ENCODE peak calls at places on chromosomes 12 and 14, in ten cellular contexts. A is lower lobe of right lung; G is cardiac fibroblast; Y is H1; B is CD4-positive, alpha-beta T cell; S is cardiac muscle cell; W is AG04450; E is WTC11; C is fibroblast of pulmonary artery; V is breast epithelium. D is an unnamed sample.
A peak's percentile ranks its signal among the peaks of the same experiment; 100 is the strongest.

GRCh38 chr12:110957652-110958051 is 37.3 kb upstream of the MYL2 start:
- DNase-seq in A (no peak), G (no peak), Y (no peak), B (no peak), S (no peak), W (no peak), E (no peak), C (no peak), V (no peak), D (no peak)

GRCh38 chr12:6821271-6821673 is 349 bp upstream of the GPR162 start:
- DNase-seq in A (peak; percentile 72), G (peak; percentile 87), Y (peak; percentile 72), B (peak; percentile 19), S (peak; percentile 86), W (peak; percentile 53), E (peak; percentile 66), C (peak; percentile 85), V (no peak), D (peak; percentile 39)

GRCh38 chr12:77042834-77043233 is 22.5 kb downstream of the E2F7 start:
- DNase-seq in A (no peak), G (no peak), Y (no peak), B (no peak), S (no peak), W (no peak), E (no peak), C (no peak), V (no peak), D (no peak)

GRCh38 chr12:42589465-42590323 is at the start of gene PRICKLE1:
- DNase-seq in A (peak; percentile 54), G (peak; percentile 67), Y (peak; percentile 70), B (no peak), S (peak; percentile 74), W (no peak), E (peak; percentile 50), C (peak; percentile 58), V (no peak), D (no peak)

GRCh38 chr12:7319934-7320333 is 16.1 kb downstream of the ACSM4 start:
- DNase-seq in A (no peak), G (no peak), Y (no peak), B (no peak), S (no peak), W (no peak), E (no peak), C (no peak), V (no peak), D (no peak)

GRCh38 chr12:96719671-96720362 is 187.2 kb upstream of the NEDD1 start:
- DNase-seq in A (no peak), G (peak; percentile 26), Y (no peak), B (no peak), S (no peak), W (no peak), E (no peak), C (peak; percentile 23), V (no peak), D (no peak)

GRCh38 chr12:30926243-30927209 is at the start of gene TSPAN11:
- DNase-seq in A (no peak), G (peak; percentile 41), Y (peak; percentile 79), B (no peak), S (peak; percentile 76), W (no peak), E (peak; percentile 79), C (peak; percentile 21), V (no peak), D (no peak)

GRCh38 chr12:111720457-111720856 is 34.6 kb downstream of the ACAD10 start:
- DNase-seq in A (no peak), G (no peak), Y (no peak), B (no peak), S (no peak), W (no peak), E (no peak), C (no peak), V (no peak), D (no peak)

GRCh38 chr12:65277994-65278575 is 398 bp upstream of the MSRB3 start:
- DNase-seq in A (no peak), G (peak; percentile 7), Y (no peak), B (no peak), S (peak; percentile 32), W (no peak), E (no peak), C (no peak), V (no peak), D (no peak)

GRCh38 chr12:65279387-65280112 is 1.1 kb downstream of the MSRB3 start:
- DNase-seq in A (no peak), G (no peak), Y (no peak), B (no peak), S (no peak), W (no peak), E (no peak), C (peak; percentile 23), V (no peak), D (no peak)

GRCh38 chr12:65280306-65280705 is 1.8 kb downstream of the MSRB3 start:
- DNase-seq in A (no peak), G (peak; percentile 39), Y (no peak), B (no peak), S (no peak), W (no peak), E (no peak), C (peak; percentile 55), V (no peak), D (no peak)

GRCh38 chr12:65276923-65277322 is 1.6 kb upstream of the MSRB3 start:
- DNase-seq in A (no peak), G (no peak), Y (no peak), B (no peak), S (no peak), W (no peak), E (no peak), C (no peak), V (no peak), D (no peak)

DNA sequence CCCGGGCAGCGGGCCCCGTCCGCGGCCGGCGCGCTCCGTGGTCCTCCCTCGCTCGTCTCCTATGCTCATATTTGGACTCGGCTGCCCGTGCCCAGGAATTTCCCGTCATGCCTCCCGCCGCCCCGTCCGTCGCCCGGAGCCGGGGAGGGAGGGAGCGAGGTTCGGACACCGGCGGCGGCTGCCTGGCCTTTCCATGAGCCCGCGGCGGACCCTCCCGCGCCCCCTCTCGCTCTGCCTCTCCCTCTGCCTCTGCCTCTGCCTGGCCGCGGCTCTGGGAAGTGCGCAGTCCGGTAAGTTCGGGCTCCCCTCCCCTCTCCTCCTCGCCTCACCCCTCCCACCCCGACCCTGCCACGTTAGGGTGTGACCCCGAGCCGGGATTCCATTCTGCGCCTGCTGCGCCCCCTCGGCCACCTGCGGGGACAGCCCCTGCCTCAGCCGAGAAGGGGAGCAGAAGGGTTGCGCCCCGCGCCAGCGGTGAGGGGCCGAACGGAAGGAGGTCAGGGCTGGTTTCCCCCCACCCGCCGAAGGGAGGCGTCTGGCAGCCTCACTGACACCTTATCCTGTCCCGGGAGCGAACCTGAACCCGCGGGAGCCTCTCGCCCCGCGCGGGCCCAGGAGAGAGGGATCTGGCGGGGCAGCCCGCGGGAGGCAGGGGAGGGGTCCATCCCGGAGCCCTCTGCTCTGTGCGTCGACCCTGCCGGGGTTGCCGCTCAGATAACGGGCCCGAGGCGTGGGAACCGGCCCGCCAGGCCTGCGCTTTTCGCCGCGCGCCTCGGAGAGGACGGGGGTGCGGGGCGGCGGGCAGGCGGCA is at the start of gene MSRB3:
- DNase-seq in A (peak; percentile 75), G (peak; percentile 85), Y (peak; percentile 85), B (no peak), S (peak; percentile 93), W (peak; percentile 37), E (peak; percentile 81), C (peak; percentile 82), V (peak; percentile 61), D (peak; percentile 81)
- TF ChIP-seq CTCF in A (peak; percentile 10), G (no peak), Y (no peak), B (no peak), S (peak; percentile 20), W (no peak), E (no peak), C (peak; percentile 6), V (no peak), D (peak; percentile 19)

GRCh38 chr12:52363111-52363679 is 4.1 kb downstream of the KRT85 start:
- DNase-seq in A (no peak), G (no peak), Y (no peak), B (no peak), S (no peak), W (no peak), E (no peak), C (no peak), V (no peak), D (no peak)

GRCh38 chr12:52361553-52361952 is 5.7 kb downstream of the KRT85 start:
- DNase-seq in A (no peak), G (no peak), Y (no peak), B (no peak), S (no peak), W (no peak), E (no peak), C (no peak), V (peak; percentile 1), D (peak; percentile 2)

GRCh38 chr12:52364061-52364460 is 3.2 kb downstream of the KRT85 start:
- DNase-seq in A (no peak), G (no peak), Y (no peak), B (no peak), S (no peak), W (no peak), E (no peak), C (no peak), V (no peak), D (no peak)

GRCh38 chr12:52360663-52361271 is 6.5 kb downstream of the KRT85 start:
- DNase-seq in A (no peak), G (no peak), Y (no peak), B (no peak), S (no peak), W (no peak), E (no peak), C (no peak), V (peak; percentile 75), D (peak; percentile 3)

DNA sequence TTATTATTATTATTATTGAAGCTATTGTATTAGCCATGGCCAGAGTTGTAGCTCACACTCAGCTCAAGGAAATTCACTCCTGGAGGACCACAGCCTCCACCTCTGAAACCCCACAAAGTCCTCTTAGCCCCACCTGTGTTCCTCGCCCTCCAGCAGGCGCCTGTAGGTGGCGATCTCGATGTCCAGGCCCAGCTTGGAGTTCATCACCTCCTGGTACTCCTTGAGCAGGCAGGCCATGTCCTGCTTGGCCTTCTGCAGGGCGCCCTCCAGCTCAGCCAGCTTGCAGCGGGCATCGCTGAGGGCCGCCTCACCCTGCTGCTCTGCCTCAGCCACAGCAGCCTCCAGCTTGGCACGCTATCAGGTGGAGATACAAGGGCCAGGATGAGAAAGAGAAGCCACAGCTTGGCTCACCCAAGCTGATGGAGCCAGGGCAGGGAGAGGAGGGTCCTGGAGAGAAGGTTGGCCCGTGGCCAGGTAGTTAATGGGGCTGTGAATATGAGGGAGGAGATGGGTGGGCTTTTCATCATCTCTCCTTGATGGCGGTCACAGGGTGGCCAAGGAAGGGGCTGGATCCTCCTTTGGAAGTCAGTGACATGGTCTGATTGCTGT is 5.1 kb downstream of the KRT85 start:
- DNase-seq in A (no peak), G (no peak), Y (peak; percentile 60), B (no peak), S (no peak), W (no peak), E (peak; percentile 57), C (no peak), V (peak; percentile 48), D (no peak)
- TF ChIP-seq CTCF in A (peak; percentile 16), G (peak; percentile 28), Y (peak; percentile 52), B (no peak), S (peak; percentile 29), W (peak; percentile 9), E (peak; percentile 31), C (peak; percentile 29), V (no peak), D (peak; percentile 11)

GRCh38 chr14:76090611-76091010 is 61.1 kb upstream of the GPATCH2L start:
- DNase-seq in A (no peak), G (no peak), Y (no peak), B (no peak), S (no peak), W (no peak), E (no peak), C (no peak), V (no peak), D (no peak)

GRCh38 chr14:76086636-76087035 is 65.1 kb upstream of the GPATCH2L start:
- DNase-seq in A (no peak), G (no peak), Y (no peak), B (no peak), S (no peak), W (no peak), E (no peak), C (no peak), V (no peak), D (no peak)

GRCh38 chr14:76089151-76089550 is 62.6 kb upstream of the GPATCH2L start:
- DNase-seq in A (no peak), G (no peak), Y (no peak), B (no peak), S (no peak), W (no peak), E (no peak), C (no peak), V (no peak), D (no peak)

GRCh38 chr14:76089575-76089974 is 62.1 kb upstream of the GPATCH2L start:
- DNase-seq in A (no peak), G (no peak), Y (no peak), B (no peak), S (no peak), W (no peak), E (no peak), C (no peak), V (no peak), D (no peak)

GRCh38 chr14:76091036-76091435 is 60.7 kb upstream of the GPATCH2L start:
- DNase-seq in A (no peak), G (peak; percentile 27), Y (no peak), B (no peak), S (no peak), W (no peak), E (no peak), C (peak; percentile 10), V (no peak), D (peak; percentile 20)
- TF ChIP-seq CTCF in A (peak; percentile 12), G (peak; percentile 36), Y (no peak), B (no peak), S (peak; percentile 33), W (no peak), E (no peak), C (peak; percentile 27), V (no peak), D (no peak)

DNA sequence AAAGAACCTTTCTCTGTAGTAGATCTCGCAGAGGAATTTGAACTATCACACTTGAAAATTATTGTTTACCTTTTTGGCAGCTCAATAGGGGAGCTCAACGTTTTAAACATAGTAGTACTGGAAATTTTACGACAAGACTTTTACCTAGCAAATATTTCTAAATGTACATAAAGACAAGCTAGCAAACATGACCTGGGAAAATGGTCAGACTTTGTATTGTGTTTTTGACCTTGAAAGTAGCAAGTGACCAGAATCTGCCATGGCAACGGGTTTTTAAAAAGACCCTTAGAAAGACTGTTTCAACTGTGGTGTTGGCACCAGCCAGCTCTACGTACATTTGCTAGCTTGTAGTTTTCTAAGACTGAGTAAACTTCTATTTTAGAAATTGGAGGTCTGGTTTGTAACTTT is 20.2 kb upstream of the A2M start:
- DNase-seq in A (no peak), G (no peak), Y (no peak), B (no peak), S (no peak), W (no peak), E (no peak), C (no peak), V (no peak), D (no peak)
- TF ChIP-seq CTCF in A (no peak), G (no peak), Y (no peak), B (no peak), S (no peak), W (no peak), E (no peak), C (no peak), V (no peak), D (no peak)

D was measured in Caco-2.